ENCODE peak calls at places on chromosomes 6 and 20, in eight cellular contexts. C is activated CD8-positive, alpha-beta memory T cell treated with anti-CD3 and anti-CD28 coated beads for 4 hours; U is NB4; N is fibroblast of the conjunctiva; V is T-helper 2 cell; M is iris pigment epithelial cell; Z is ACHN; H is NCI-H1417. A is an unnamed sample.
A peak's percentile ranks its signal among the peaks of the same experiment; 100 is the strongest.

GRCh38 chr6:153231048-153231635 is 100.1 kb upstream of the RGS17 start:
- DNase-seq in C (no peak), U (peak; percentile 59), N (peak; percentile 44), V (peak; percentile 31), M (peak; percentile 57), Z (peak; percentile 65), H (peak; percentile 84), A (no peak)

GRCh38 chr6:154841109-154841508 is 107.9 kb downstream of the SCAF8 start:
- DNase-seq in C (no peak), U (no peak), N (no peak), V (no peak), M (no peak), Z (no peak), H (no peak), A (no peak)

GRCh38 chr6:31070711-31071197 is 41.6 kb downstream of the C6orf15 start:
- DNase-seq in C (no peak), U (peak; percentile 46), N (peak; percentile 67), V (no peak), M (peak; percentile 90), Z (peak; percentile 75), H (peak; percentile 26), A (no peak)

GRCh38 chr20:1810926-1811620 is 84.1 kb upstream of the SIRPA start:
- DNase-seq in C (no peak), U (peak; percentile 84), N (no peak), V (no peak), M (peak; percentile 37), Z (peak; percentile 40), H (peak; percentile 28), A (no peak)

GRCh38 chr6:168394606-168395005 is 46.4 kb upstream of the SMOC2 start:
- DNase-seq in C (no peak), U (no peak), N (no peak), V (no peak), M (no peak), Z (no peak), H (no peak), A (no peak)

GRCh38 chr6:11202513-11203305 is 29.8 kb downstream of the NEDD9 start:
- DNase-seq in C (no peak), U (no peak), N (no peak), V (peak; percentile 44), M (no peak), Z (no peak), H (peak; percentile 63), A (peak; percentile 11)

GRCh38 chr6:160337301-160337700 is 10.9 kb upstream of the SLC22A3 start:
- DNase-seq in C (no peak), U (no peak), N (no peak), V (no peak), M (peak; percentile 70), Z (peak; percentile 48), H (no peak), A (no peak)

GRCh38 chr20:57231951-57232428 is 34.5 kb downstream of the BMP7 start:
- DNase-seq in C (no peak), U (no peak), N (no peak), V (no peak), M (no peak), Z (no peak), H (peak; percentile 17), A (no peak)

GRCh38 chr6:74096329-74096728 is 400.3 kb downstream of the CD109 start:
- DNase-seq in C (no peak), U (no peak), N (no peak), V (no peak), M (no peak), Z (no peak), H (no peak), A (no peak)

GRCh38 chr20:37564388-37565133 is 36.9 kb upstream of the BLCAP start:
- DNase-seq in C (no peak), U (peak; percentile 51), N (no peak), V (peak; percentile 8), M (peak; percentile 7), Z (peak; percentile 32), H (peak; percentile 83), A (peak; percentile 2)

GRCh38 chr6:84847349-84848160 is 83.2 kb upstream of the TBX18 start:
- DNase-seq in C (no peak), U (no peak), N (no peak), V (no peak), M (peak; percentile 86), Z (no peak), H (no peak), A (no peak)

GRCh38 chr6:134757911-134758361 is 192.0 kb downstream of the ALDH8A1 start:
- DNase-seq in C (no peak), U (peak; percentile 8), N (no peak), V (no peak), M (no peak), Z (peak; percentile 31), H (no peak), A (no peak)

GRCh38 chr6:117352466-117353081 is 73.2 kb downstream of the ROS1 start:
- DNase-seq in C (no peak), U (peak; percentile 20), N (peak; percentile 0), V (peak; percentile 10), M (peak; percentile 41), Z (peak; percentile 25), H (peak; percentile 47), A (no peak)

GRCh38 chr20:39042279-39043150 is 80.4 kb downstream of the DHX35 start:
- DNase-seq in C (no peak), U (no peak), N (no peak), V (no peak), M (peak; percentile 40), Z (no peak), H (no peak), A (no peak)

GRCh38 chr6:53447869-53448268 is 97.0 kb downstream of the GCLC start:
- DNase-seq in C (no peak), U (no peak), N (no peak), V (no peak), M (no peak), Z (no peak), H (no peak), A (no peak)

GRCh38 chr6:117547688-117548621 is 54.4 kb downstream of the GOPC start:
- DNase-seq in C (no peak), U (no peak), N (peak; percentile 38), V (peak; percentile 68), M (peak; percentile 54), Z (peak; percentile 5), H (no peak), A (peak; percentile 46)

GRCh38 chr6:170503414-170503761 is 49.7 kb downstream of the PSMB1 start:
- DNase-seq in C (no peak), U (no peak), N (no peak), V (no peak), M (no peak), Z (no peak), H (no peak), A (no peak)

GRCh38 chr20:41140226-41141133 is 3.1 kb downstream of the PLCG1 start:
- DNase-seq in C (no peak), U (no peak), N (no peak), V (peak; percentile 54), M (no peak), Z (no peak), H (no peak), A (no peak)

GRCh38 chr6:111263837-111264236 is 176.5 kb downstream of the SLC16A10 start:
- DNase-seq in C (no peak), U (peak; percentile 75), N (peak; percentile 8), V (no peak), M (peak; percentile 76), Z (peak; percentile 57), H (no peak), A (no peak)

GRCh38 chr6:3794092-3794491 is 42.6 kb upstream of the PXDC1 start:
- DNase-seq in C (no peak), U (peak; percentile 19), N (no peak), V (no peak), M (no peak), Z (no peak), H (no peak), A (no peak)

GRCh38 chr20:22333885-22334545 is 250.4 kb downstream of the FOXA2 start:
- DNase-seq in C (no peak), U (peak; percentile 71), N (peak; percentile 27), V (peak; percentile 46), M (peak; percentile 58), Z (peak; percentile 55), H (peak; percentile 88), A (no peak)

GRCh38 chr20:58634121-58634817 is 16.8 kb upstream of the STX16 start:
- DNase-seq in C (no peak), U (no peak), N (no peak), V (peak; percentile 56), M (no peak), Z (no peak), H (no peak), A (peak; percentile 40)

GRCh38 chr20:13960525-13960924 is 29.9 kb downstream of the SEL1L2 start:
- DNase-seq in C (no peak), U (no peak), N (no peak), V (no peak), M (no peak), Z (no peak), H (no peak), A (no peak)

GRCh38 chr20:38892091-38892981 is 33.9 kb upstream of the FAM83D start:
- DNase-seq in C (no peak), U (peak; percentile 69), N (no peak), V (no peak), M (no peak), Z (no peak), H (no peak), A (no peak)

GRCh38 chr6:19772891-19773290 is 64.3 kb upstream of the ID4 start:
- DNase-seq in C (no peak), U (no peak), N (no peak), V (no peak), M (no peak), Z (no peak), H (no peak), A (no peak)

GRCh38 chr6:132768051-132768517 is 10.4 kb upstream of the VNN2 start:
- DNase-seq in C (no peak), U (peak; percentile 58), N (no peak), V (peak; percentile 73), M (no peak), Z (peak; percentile 49), H (peak; percentile 62), A (no peak)

GRCh38 chr6:129695373-129696027 is 14.5 kb downstream of the ARHGAP18 start:
- DNase-seq in C (no peak), U (no peak), N (no peak), V (peak; percentile 34), M (no peak), Z (no peak), H (no peak), A (peak; percentile 21)

GRCh38 chr6:3022765-3023662 is 23.3 kb downstream of the NQO2 start:
- DNase-seq in C (no peak), U (peak; percentile 72), N (no peak), V (peak; percentile 66), M (no peak), Z (no peak), H (peak; percentile 74), A (peak; percentile 29)

GRCh38 chr6:54264581-54265272 is 43.5 kb upstream of the TINAG start:
- DNase-seq in C (no peak), U (no peak), N (no peak), V (no peak), M (peak; percentile 62), Z (no peak), H (no peak), A (no peak)

GRCh38 chr6:56866917-56867522 is 87.9 kb upstream of the BEND6 start:
- DNase-seq in C (no peak), U (no peak), N (no peak), V (no peak), M (peak; percentile 69), Z (peak; percentile 43), H (no peak), A (no peak)

GRCh38 chr20:50844430-50845100 is 49.7 kb downstream of the BCAS4 start:
- DNase-seq in C (peak; percentile 20), U (peak; percentile 42), N (peak; percentile 37), V (peak; percentile 95), M (peak; percentile 96), Z (no peak), H (no peak), A (peak; percentile 30)

GRCh38 chr6:10441004-10441654 is 26.3 kb upstream of the TFAP2A start:
- DNase-seq in C (no peak), U (no peak), N (peak; percentile 82), V (no peak), M (peak; percentile 98), Z (peak; percentile 97), H (no peak), A (no peak)

GRCh38 chr6:75378101-75378500 is 93.5 kb upstream of the TMEM30A start:
- DNase-seq in C (no peak), U (no peak), N (no peak), V (no peak), M (no peak), Z (no peak), H (no peak), A (no peak)

GRCh38 chr6:74333406-74333805 is 637.4 kb downstream of the CD109 start:
- DNase-seq in C (no peak), U (no peak), N (no peak), V (no peak), M (peak; percentile 50), Z (no peak), H (no peak), A (no peak)